ENCODE peak calls at places on chromosomes 2 and 18, in four cellular contexts. U is A549, V is K562, R is HepG2. J is an unnamed sample.

GRCh38 chr2:187499941-187500532 is 52.0 kb upstream of the CALCRL start:
- DNase-seq in U (peak), V (peak), R (peak), J (peak)

GRCh38 chr2:62305421-62306176 is 109.7 kb downstream of the B3GNT2 start:
- DNase-seq in U (no peak), V (peak), R (no peak), J (no peak)

GRCh38 chr2:132621131-132621875 is 48.7 kb downstream of the LYPD1 start:
- DNase-seq in U (no peak), V (no peak), R (no peak), J (no peak)

GRCh38 chr2:109218087-109218791 is 89.2 kb downstream of the SH3RF3 start:
- DNase-seq in U (no peak), V (no peak), R (peak), J (no peak)

GRCh38 chr2:113240150-113240914 is 38.4 kb downstream of the PAX8 start:
- DNase-seq in U (peak), V (no peak), R (no peak), J (no peak)

GRCh38 chr2:119702918-119703401 is 24.0 kb downstream of the TMEM177 start:
- DNase-seq in U (peak), V (peak), R (peak), J (peak)

GRCh38 chr2:126885701-126886121 is 13.0 kb upstream of the TEX51 start:
- DNase-seq in U (no peak), V (no peak), R (no peak), J (peak)

GRCh38 chr2:131659168-131659572 is 131.5 kb downstream of the CCDC74A start:
- DNase-seq in U (no peak), V (no peak), R (no peak), J (no peak)

GRCh38 chr2:200177971-200178911 is 128.3 kb upstream of the SPATS2L start:
- DNase-seq in U (no peak), V (no peak), R (no peak), J (no peak)

GRCh38 chr2:176173679-176174381 is 14.6 kb upstream of the HOXD1 start:
- DNase-seq in U (no peak), V (no peak), R (no peak), J (no peak)

GRCh38 chr2:6370753-6371152 is 495.0 kb downstream of the CMPK2 start:
- DNase-seq in U (no peak), V (no peak), R (no peak), J (no peak)

GRCh38 chr18:48875942-48876511 is 74.7 kb downstream of the SMAD7 start:
- DNase-seq in U (no peak), V (no peak), R (peak), J (peak)

GRCh38 chr2:179711375-179711774 is 150.0 kb downstream of the ZNF385B start:
- DNase-seq in U (no peak), V (no peak), R (peak), J (no peak)

GRCh38 chr18:38940863-38941531 is 1375.4 kb upstream of the CELF4 start:
- DNase-seq in U (peak), V (peak), R (peak), J (no peak)

GRCh38 chr2:12613137-12613912 is 103.4 kb upstream of the TRIB2 start:
- DNase-seq in U (no peak), V (no peak), R (no peak), J (no peak)

GRCh38 chr2:207167129-207167923 is 1.6 kb upstream of the KLF7 start:
- DNase-seq in U (no peak), V (no peak), R (peak), J (no peak)

GRCh38 chr2:202049092-202049728 is 15.6 kb downstream of the FZD7 start:
- DNase-seq in U (no peak), V (no peak), R (no peak), J (no peak)

GRCh38 chr2:70396589-70396988 is 94.7 kb upstream of the FAM136A start:
- DNase-seq in U (no peak), V (no peak), R (no peak), J (no peak)

GRCh38 chr18:74234326-74235171 is 57.2 kb downstream of the CYB5A start:
- DNase-seq in U (peak), V (peak), R (peak), J (no peak)

GRCh38 chr2:240596491-240596931 is 10.0 kb downstream of the CAPN10 start:
- DNase-seq in U (no peak), V (no peak), R (no peak), J (no peak)

GRCh38 chr2:232563580-232563979 is 13.1 kb downstream of the EIF4E2 start:
- DNase-seq in U (no peak), V (no peak), R (no peak), J (no peak)

GRCh38 chr2:224440988-224441387 is 39.1 kb upstream of the FAM124B start:
- DNase-seq in U (no peak), V (no peak), R (peak), J (no peak)

GRCh38 chr18:68060871-68061270 is 544.4 kb upstream of the DSEL start:
- DNase-seq in U (no peak), V (no peak), R (no peak), J (no peak)

GRCh38 chr2:210477496-210477895 is 937 bp upstream of the LANCL1 start:
- DNase-seq in U (peak), V (peak), R (peak), J (peak)
- TF ChIP-seq HMGXB4 in U (no peak), V (no peak), R (no peak), J (no peak)

GRCh38 chr2:99490088-99491065 is 560 bp upstream of the REV1 start:
- DNase-seq in U (peak), V (peak), R (peak), J (peak)

GRCh38 chr2:99488587-99488998 is 1.2 kb downstream of the REV1 start:
- DNase-seq in U (no peak), V (peak), R (peak), J (no peak)

GRCh38 chr2:99489758-99490087 is at the start of gene REV1:
- DNase-seq in U (no peak), V (no peak), R (no peak), J (no peak)

GRCh38 chr2:99487906-99488305 is 1.9 kb downstream of the REV1 start:
- DNase-seq in U (no peak), V (no peak), R (no peak), J (no peak)

GRCh38 chr2:99488999-99489757 is 639 bp downstream of the REV1 start:
- DNase-seq in U (peak), V (peak), R (peak), J (peak)
- TF ChIP-seq HMGXB4 in U (no peak), V (no peak), R (peak), J (no peak)

DNA sequence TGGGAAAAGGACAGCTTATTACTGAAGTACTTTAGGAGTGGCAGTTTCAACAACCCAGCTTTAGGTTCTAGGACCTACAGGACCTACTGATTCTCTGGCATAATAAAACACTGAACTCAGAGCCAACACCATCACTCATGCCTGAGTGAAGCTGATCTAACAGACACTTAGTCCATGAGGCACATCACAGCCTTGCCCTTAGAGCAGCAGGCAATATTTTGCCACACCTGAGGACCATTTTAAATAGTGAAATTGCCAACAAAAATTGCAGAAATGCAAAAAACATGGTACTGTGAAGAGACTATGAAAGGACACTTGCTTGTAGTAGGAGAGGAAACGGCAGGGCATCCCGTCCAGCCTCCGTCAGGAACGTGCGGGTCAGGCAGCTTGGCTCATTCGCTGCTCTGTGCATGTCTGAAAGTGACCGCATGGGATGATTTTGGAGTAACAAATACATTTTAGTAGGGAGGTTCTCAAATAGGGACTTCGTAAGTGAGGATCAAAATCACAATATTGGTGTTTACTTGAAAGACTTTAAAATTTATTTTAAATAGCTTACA is 18.1 kb downstream of the CNOT11 start:
- DNase-seq in U (no peak), V (no peak), R (no peak), J (no peak)
- TF ChIP-seq HMGXB4 in U (no peak), V (no peak), R (no peak), J (no peak)

GRCh38 chr2:181106229-181106628 is 125.8 kb downstream of the UBE2E3 start:
- DNase-seq in U (no peak), V (no peak), R (no peak), J (no peak)
- TF ChIP-seq HMGXB4 in U (no peak), V (no peak), R (no peak), J (no peak)

DNA sequence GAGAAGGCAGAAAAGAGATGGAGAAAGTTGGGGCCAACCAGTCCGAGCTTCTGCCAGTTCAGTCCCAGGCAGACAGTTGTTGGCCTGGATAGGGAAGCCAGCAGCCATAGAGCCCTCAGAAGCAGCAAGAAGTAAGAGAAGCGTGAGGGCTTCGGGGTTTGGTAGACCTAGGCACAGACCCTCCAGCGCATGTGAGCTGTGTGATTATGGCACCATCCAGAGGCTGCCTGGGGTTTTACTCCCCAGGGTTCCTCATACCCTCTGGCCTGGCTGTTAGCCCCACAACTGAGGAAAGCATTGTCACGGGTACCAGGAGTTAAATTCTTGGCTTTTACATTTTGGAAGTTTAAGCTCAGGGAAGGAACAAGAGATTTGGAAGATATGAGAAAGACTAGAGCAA is 93.7 kb upstream of the RAB6C start:
- DNase-seq in U (no peak), V (peak), R (no peak), J (peak)
- TF ChIP-seq HMGXB4 in U (no peak), V (no peak), R (no peak), J (no peak)